ENCODE peak calls at places on chromosomes 5 and 9, in nine cellular contexts. B is mammary epithelial cell, V is GM12878, N is stomach, C is transverse colon, W is mesendoderm, J is IMR-90, P is endodermal cell, Z is iPS DF 6.9. F is an unnamed sample. For H3K4me1, the result is how much of the 10 kb centered on the place peaks cover.

GRCh38 chr9:133686642-133687575 is 50.7 kb downstream of the DBH start:
- DNase-seq in B (no peak), N (no peak), V (no peak), W (no peak), C (no peak), J (no peak), P (no peak), Z (no peak), F (peak)

GRCh38 chr5:27465140-27465539 is 426.8 kb upstream of the CDH9 start:
- DNase-seq in W (no peak), N (no peak), C (no peak), Z (no peak), J (no peak), B (no peak), V (no peak), P (no peak), F (no peak)

GRCh38 chr9:125883548-125883947 is 136.4 kb downstream of the PBX3 start:
- DNase-seq in P (no peak), J (no peak), W (no peak), B (no peak), N (no peak), Z (no peak), C (no peak), V (no peak), F (no peak)

GRCh38 chr9:117718701-117719100 is 14.5 kb downstream of the TLR4 start:
- DNase-seq in B (no peak), N (no peak), W (no peak), J (no peak), V (no peak), Z (no peak), C (no peak), P (no peak), F (no peak)

GRCh38 chr5:180352116-180352975 is 790 bp downstream of the GFPT2 start:
- DNase-seq in C (no peak), J (no peak), N (no peak), Z (no peak), W (peak), V (no peak), B (no peak), P (peak), F (no peak)

GRCh38 chr9:99135498-99135897 is 30.6 kb downstream of the TGFBR1 start:
- DNase-seq in P (no peak), N (no peak), B (no peak), V (no peak), J (no peak), Z (no peak), W (no peak), C (no peak), F (no peak)

GRCh38 chr5:116013207-116013777 is 19.0 kb upstream of the ARL14EPL start:
- DNase-seq in N (no peak), C (no peak), P (no peak), J (peak), W (no peak), B (no peak), Z (no peak), V (no peak), F (no peak)

GRCh38 chr9:22008662-22009562 is at the start of gene CDKN2B:
- DNase-seq in V (no peak), J (peak), Z (no peak), P (peak), C (peak), W (peak), N (peak), B (peak), F (peak)

GRCh38 chr9:134024828-134025605 is at the start of gene BRD3OS:
- DNase-seq in B (peak), N (peak), C (peak), P (peak), W (peak), V (peak), J (peak), Z (peak), F (peak)

GRCh38 chr9:100213730-100214477 is 114.9 kb downstream of the INVS start:
- DNase-seq in Z (no peak), C (no peak), J (peak), B (no peak), N (no peak), V (no peak), P (no peak), W (peak), F (no peak)

GRCh38 chr5:124519396-124519795 is 227.0 kb downstream of the ZNF608 start:
- DNase-seq in J (peak), B (peak), V (peak), W (no peak), C (no peak), N (no peak), Z (no peak), P (no peak), F (no peak)

GRCh38 chr5:38871790-38872551 is 26.2 kb downstream of the OSMR start:
- DNase-seq in B (peak), V (no peak), W (peak), Z (no peak), C (no peak), N (no peak), J (peak), P (no peak), F (no peak)

GRCh38 chr5:66960373-66961137 is 236.0 kb downstream of the CD180 start:
- DNase-seq in C (peak), V (no peak), Z (no peak), P (no peak), B (peak), W (peak), N (peak), J (peak), F (no peak)

GRCh38 chr5:141149812-141150211 is at the start of gene PCDHB6:
- DNase-seq in P (peak), Z (no peak), N (no peak), W (peak), C (no peak), B (peak), V (no peak), J (peak), F (no peak)

GRCh38 chr5:2879701-2880100 is 128.2 kb upstream of the IRX2 start:
- DNase-seq in W (peak), C (no peak), Z (no peak), B (no peak), V (no peak), J (no peak), P (no peak), N (no peak), F (no peak)

DNA sequence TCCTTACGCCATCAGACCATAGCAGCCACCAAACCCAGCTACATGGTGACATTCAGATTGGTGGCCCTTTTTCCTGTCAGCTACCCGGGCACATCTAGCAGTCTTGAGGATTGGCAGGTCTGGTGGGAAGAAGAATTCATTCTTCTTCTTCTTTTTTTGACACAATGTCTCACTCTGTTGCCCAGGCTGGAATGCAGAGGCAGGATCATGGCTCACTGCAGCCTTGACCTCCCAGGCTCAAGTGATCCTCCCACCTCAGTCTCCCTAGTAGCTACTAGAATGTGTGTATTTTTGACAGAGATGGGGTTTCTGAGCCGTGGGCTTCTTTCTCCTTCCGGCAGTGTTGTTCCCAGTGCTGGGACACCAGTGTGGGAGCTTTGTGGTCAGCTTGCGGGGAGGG is 3.3 kb downstream of the NTMT1 start:
- DNase-seq in C (no peak), N (no peak), P (no peak), B (no peak), J (no peak), Z (no peak), W (no peak), V (no peak), F (no peak)
- H3K4me1 ChIP-seq in C (under half), N (half or more), P (under half), B (under half), J (under half), Z (under half), W (under half), V (under half), F (under half)

DNA sequence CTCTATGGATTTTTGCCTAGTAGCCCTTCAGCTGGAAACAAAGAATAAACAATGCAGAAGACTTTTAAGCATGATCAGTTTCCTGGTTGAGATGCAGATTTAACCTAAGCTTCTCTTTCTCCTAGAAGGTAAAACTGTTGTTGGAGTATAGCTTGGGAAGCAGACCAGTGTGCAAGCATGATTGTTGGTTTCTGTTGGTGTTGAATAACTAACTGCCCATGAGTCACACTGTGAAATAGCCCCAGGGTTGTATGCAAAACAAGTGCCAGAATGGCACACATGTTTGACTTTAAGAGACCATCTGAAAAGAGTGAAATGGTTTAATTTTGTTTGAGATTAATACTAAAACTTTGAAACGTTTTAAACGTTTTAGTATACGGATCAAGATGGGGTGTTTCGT is 227.1 kb downstream of the ARHGEF28 start:
- DNase-seq in V (peak), B (peak), Z (no peak), N (no peak), J (peak), C (no peak), P (no peak), W (peak), F (no peak)
- H3K4me3 ChIP-seq in V (no peak), B (no peak), Z (no peak), N (no peak), J (no peak), C (no peak), P (no peak), W (no peak), F (no peak)

GRCh38 chr5:40904994-40905306 is 4.3 kb upstream of the C7 start:
- DNase-seq in J (no peak), Z (no peak), W (no peak), C (no peak), N (no peak), B (no peak), V (no peak), P (no peak), F (no peak)
- H3K27ac ChIP-seq in J (no peak), Z (no peak), W (no peak), C (no peak), N (peak), B (no peak), V (no peak), P (no peak), F (no peak)

DNA sequence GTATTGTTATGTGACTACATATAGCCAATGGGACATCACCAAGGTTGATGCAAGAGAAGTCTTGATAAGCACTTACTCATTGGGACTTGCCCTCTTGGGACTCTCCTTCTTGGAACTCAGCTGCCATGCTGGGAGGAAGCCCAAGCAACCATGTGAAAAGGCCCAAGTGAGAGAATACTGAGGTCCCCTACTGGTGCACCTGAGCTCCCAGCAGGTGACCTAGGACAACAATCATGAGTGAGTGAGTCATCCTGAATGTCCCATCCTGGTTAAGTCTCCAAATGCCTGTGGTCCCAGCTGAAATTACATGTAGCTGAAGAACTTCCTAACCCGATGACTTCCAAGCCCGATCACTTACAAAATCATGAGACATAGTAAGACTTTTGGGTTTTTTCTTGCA is 260.7 kb downstream of the ICE1 start:
- DNase-seq in B (no peak), W (peak), Z (no peak), J (no peak), N (no peak), P (peak), V (no peak), C (no peak), F (no peak)
- H3K4me1 ChIP-seq in B (under half), W (under half), Z (under half), J (under half), N (under half), P (under half), V (under half), C (under half), F (under half)

DNA sequence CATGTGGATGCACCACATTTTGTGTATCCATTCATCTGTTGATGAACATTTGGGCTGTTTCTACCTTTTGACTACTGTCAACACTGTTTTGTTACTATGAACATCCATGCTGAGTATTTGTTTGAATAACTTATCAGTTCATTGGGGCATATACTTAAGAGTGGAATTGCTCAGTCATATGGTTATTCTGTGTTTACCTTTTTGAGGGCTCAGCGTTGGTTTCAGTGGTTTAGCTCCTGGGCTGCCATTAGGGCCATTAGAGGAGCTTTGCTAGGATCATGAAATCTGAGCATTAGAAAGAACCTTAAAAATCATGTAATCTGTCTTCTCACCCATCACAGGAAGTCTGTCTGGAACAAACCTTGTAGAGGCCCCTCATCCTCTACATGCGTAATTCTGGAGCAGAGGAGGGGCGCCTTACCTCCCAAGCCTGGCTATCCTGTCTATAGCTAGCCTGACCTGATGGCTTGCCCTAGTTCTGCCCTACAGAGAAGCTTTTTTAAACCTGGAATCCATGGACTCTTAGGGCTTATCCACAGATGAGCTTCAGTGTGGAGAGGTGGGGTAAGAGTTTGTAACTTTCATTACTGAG is 92.9 kb downstream of the PDZD2 start:
- DNase-seq in P (no peak), N (no peak), V (no peak), W (no peak), B (no peak), Z (no peak), C (no peak), J (no peak), F (no peak)
- H3K4me3 ChIP-seq in P (no peak), N (no peak), V (no peak), W (no peak), B (no peak), Z (no peak), C (no peak), J (no peak), F (no peak)

DNA sequence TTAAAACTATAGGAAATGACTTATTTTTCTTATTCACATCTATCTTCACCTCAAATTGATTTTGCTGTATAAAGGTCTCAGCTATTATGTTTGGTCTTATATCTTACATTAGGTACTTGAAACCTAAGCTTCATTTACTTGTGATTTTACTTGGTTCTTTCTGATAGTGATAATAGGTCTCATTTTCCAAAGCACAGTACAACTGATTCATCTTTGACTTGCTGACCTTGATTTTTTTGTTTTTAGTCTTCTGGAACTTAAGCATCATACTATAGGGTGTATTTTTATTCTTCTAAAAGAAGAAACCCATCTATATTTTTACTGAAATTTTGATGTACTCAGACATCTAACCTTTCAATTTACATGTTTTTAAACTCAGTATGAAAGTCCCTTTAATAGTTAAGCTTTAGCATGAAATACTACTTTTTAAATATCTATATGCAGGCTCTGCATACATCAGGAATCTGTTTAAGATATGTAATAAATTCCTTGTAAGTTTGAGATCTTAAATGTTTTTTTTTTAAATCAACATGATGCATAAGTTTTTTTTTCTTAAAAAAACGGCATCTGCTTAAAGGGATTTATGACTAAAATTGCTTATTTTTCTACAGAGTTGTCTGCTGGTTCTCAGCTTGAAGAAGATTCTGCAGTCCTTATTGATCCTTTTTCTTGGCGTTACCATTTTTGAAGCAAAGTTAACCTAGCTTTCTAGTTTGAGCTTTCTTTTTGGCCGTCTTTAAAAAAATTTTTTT is 13.3 kb downstream of the MATR3 start:
- DNase-seq in V (no peak), N (no peak), Z (no peak), J (no peak), W (no peak), B (no peak), P (no peak), C (no peak), F (no peak)
- H3K27ac ChIP-seq in V (no peak), N (no peak), Z (no peak), J (no peak), W (no peak), B (no peak), P (no peak), C (no peak), F (no peak)

GRCh38 chr5:112880219-112880964 is 19.3 kb downstream of the SRP19 start:
- DNase-seq in P (no peak), Z (no peak), B (no peak), W (no peak), C (no peak), N (no peak), J (no peak), V (no peak), F (no peak)
- H3K4me1 ChIP-seq in P (under half), Z (under half), B (under half), W (under half), C (under half), N (under half), J (under half), V (under half), F (under half)

GRCh38 chr9:77952641-77953341 is 78.8 kb downstream of the GNAQ start:
- DNase-seq in V (no peak), P (no peak), B (peak), N (no peak), C (no peak), W (no peak), J (peak), Z (no peak), F (no peak)
- H3K4me3 ChIP-seq in V (no peak), P (no peak), B (no peak), N (no peak), C (no peak), W (no peak), J (no peak), Z (no peak), F (no peak)

GRCh38 chr5:175657593-175658271 is at the start of gene HRH2:
- DNase-seq in B (peak), P (peak), J (no peak), V (no peak), N (peak), C (peak), Z (no peak), W (peak), F (no peak)
- H3K27ac ChIP-seq in B (no peak), P (no peak), J (no peak), V (no peak), N (peak), C (no peak), Z (no peak), W (no peak), F (peak)